ENCODE peak calls at places on chromosomes 4 and X, in seven cellular contexts. O is kidney tubule cell, E is NCI-H1436, U is BE2C, H is transverse colon, C is KBM-7, N is amniotic epithelial cell. T is an unnamed sample.

GRCh38 chrX:71870337-71871098 is 40.1 kb upstream of the NHSL2 start:
- DNase-seq in U (peak; percentile 76), N (peak; percentile 4), O (peak; percentile 62), C (peak; percentile 67), H (no peak), E (no peak), T (peak; percentile 11)

GRCh38 chr4:8534601-8535000 is 45.6 kb upstream of the GPR78 start:
- DNase-seq in U (no peak), E (no peak), H (no peak), C (no peak), O (peak; percentile 81), N (no peak), T (no peak)

GRCh38 chrX:55340896-55341433 is 76.2 kb upstream of the PAGE3 start:
- DNase-seq in O (peak; percentile 2), C (no peak), E (no peak), H (no peak), U (no peak), N (no peak), T (no peak)

GRCh38 chr4:88442636-88443260 is 14.2 kb upstream of the HERC5 start:
- DNase-seq in C (no peak), O (peak; percentile 86), N (no peak), E (no peak), U (peak; percentile 56), H (no peak), T (no peak)

GRCh38 chr4:123198706-123199105 is 197.9 kb upstream of the SPRY1 start:
- DNase-seq in O (no peak), U (no peak), H (no peak), C (no peak), E (no peak), N (peak; percentile 35), T (no peak)

GRCh38 chr4:148068065-148068911 is 336.4 kb downstream of the ARHGAP10 start:
- DNase-seq in H (no peak), U (peak; percentile 33), O (no peak), C (no peak), N (no peak), E (no peak), T (no peak)

GRCh38 chr4:127741247-127741646 is 11.0 kb downstream of the SLC25A31 start:
- DNase-seq in U (no peak), O (no peak), E (no peak), C (no peak), H (no peak), N (no peak), T (no peak)

GRCh38 chr4:184671101-184671500 is 21.6 kb downstream of the PRIMPOL start:
- DNase-seq in U (no peak), C (no peak), H (peak; percentile 47), O (no peak), E (no peak), N (no peak), T (no peak)

GRCh38 chrX:25442501-25442900 is 426.7 kb upstream of the ARX start:
- DNase-seq in H (no peak), O (peak; percentile 16), U (no peak), N (no peak), E (no peak), C (no peak), T (peak; percentile 0)

GRCh38 chr4:10139518-10139917 is 22.9 kb upstream of the WDR1 start:
- DNase-seq in N (no peak), C (no peak), E (no peak), H (no peak), U (no peak), O (no peak), T (no peak)

GRCh38 chrX:55206152-55206941 is 13.8 kb upstream of the PAGE5 start:
- DNase-seq in E (no peak), O (peak; percentile 42), U (no peak), H (no peak), N (no peak), C (no peak), T (no peak)

GRCh38 chrX:10074241-10074941 is 82.4 kb upstream of the CLCN4 start:
- DNase-seq in H (no peak), C (no peak), E (no peak), U (no peak), N (no peak), O (no peak), T (no peak)

GRCh38 chr4:108010167-108010566 is 20.5 kb downstream of the HADH start:
- DNase-seq in U (no peak), N (peak; percentile 76), H (no peak), O (peak; percentile 64), C (no peak), E (no peak), T (peak; percentile 55)

GRCh38 chrX:2434270-2434669 is 66.5 kb downstream of the DHRSX start:
- DNase-seq in C (no peak), N (no peak), O (no peak), H (no peak), U (no peak), E (no peak), T (no peak)

GRCh38 chr4:90760059-90760458 is 632.9 kb downstream of the CCSER1 start:
- DNase-seq in O (no peak), H (no peak), U (no peak), C (no peak), E (no peak), N (no peak), T (no peak)

GRCh38 chr4:83639849-83640493 is 104.1 kb downstream of the GPAT3 start:
- DNase-seq in U (peak; percentile 67), O (peak; percentile 76), C (peak; percentile 84), N (peak; percentile 76), E (peak; percentile 72), H (peak; percentile 53), T (peak; percentile 90)

GRCh38 chr4:80073362-80074008 is 456 bp upstream of the ANTXR2 start:
- DNase-seq in C (peak; percentile 97), N (no peak), H (no peak), E (no peak), O (no peak), U (no peak), T (no peak)

GRCh38 chrX:45009371-45010000 is 136.5 kb downstream of the KDM6A start:
- DNase-seq in E (no peak), C (no peak), O (peak; percentile 64), N (peak; percentile 9), H (no peak), U (no peak), T (peak; percentile 25)

GRCh38 chr4:179836179-179837075 is 2394.2 kb upstream of the AGA start:
- DNase-seq in N (no peak), O (no peak), H (no peak), E (no peak), C (peak; percentile 82), U (no peak), T (no peak)

GRCh38 chrX:138411048-138411447 is 300.5 kb downstream of the FGF13 start:
- DNase-seq in C (no peak), O (no peak), U (no peak), N (no peak), H (no peak), E (no peak), T (no peak)

GRCh38 chr4:24979554-24979953 is 51.2 kb downstream of the LGI2 start:
- DNase-seq in C (peak; percentile 90), O (no peak), H (peak; percentile 20), U (no peak), N (no peak), E (no peak), T (peak; percentile 87)

GRCh38 chr4:26199566-26199965 is 121.2 kb upstream of the RBPJ start:
- DNase-seq in C (no peak), E (no peak), H (no peak), O (no peak), N (no peak), U (no peak), T (peak; percentile 19)

GRCh38 chr4:14152834-14153519 is 525.5 kb upstream of the BOD1L1 start:
- DNase-seq in E (no peak), U (no peak), N (no peak), O (peak; percentile 32), C (no peak), H (no peak), T (no peak)

GRCh38 chr4:55545133-55545532 is 1.6 kb downstream of the CLOCK start:
- DNase-seq in H (no peak), O (peak; percentile 19), C (peak; percentile 26), U (no peak), N (peak; percentile 40), E (peak; percentile 52), T (peak; percentile 21)

GRCh38 chr4:88054909-88055308 is 47.5 kb downstream of the PKD2 start:
- DNase-seq in C (peak; percentile 56), N (peak; percentile 72), H (peak; percentile 37), U (peak; percentile 34), E (no peak), O (peak; percentile 55), T (peak; percentile 44)